ENCODE peak calls at places on chromosomes 7 and 10, in nine cellular contexts. B, S, M, V, Y, E, K, Q and R are unnamed samples.

GRCh38 chr10:96470108-96470743 is 43.5 kb downstream of the TLL2 start:
- DNase-seq in M (peak), K (no peak), B (peak), V (peak), E (no peak), Y (no peak), S (no peak), Q (peak), R (peak)

GRCh38 chr10:95360122-95360715 is 69.4 kb upstream of the PDLIM1 start:
- DNase-seq in Y (no peak), S (no peak), E (no peak), B (no peak), Q (no peak), K (no peak), V (no peak), M (no peak), R (no peak)

GRCh38 chr10:18094793-18095192 is 45.4 kb upstream of the CACNB2 start:
- DNase-seq in S (no peak), E (no peak), Q (no peak), V (no peak), B (no peak), Y (no peak), M (no peak), K (no peak), R (no peak)

GRCh38 chr10:71214641-71215160 is 2.3 kb downstream of the UNC5B start:
- DNase-seq in V (no peak), S (no peak), Y (no peak), M (no peak), K (no peak), E (no peak), B (no peak), Q (no peak), R (no peak)

GRCh38 chr7:141976524-141977245 is 3.1 kb upstream of the TAS2R38 start:
- DNase-seq in K (no peak), Q (no peak), V (no peak), S (no peak), M (no peak), E (no peak), B (no peak), Y (no peak), R (no peak)

GRCh38 chr10:14244801-14245211 is 85.9 kb downstream of the FRMD4A start:
- DNase-seq in Y (no peak), Q (peak), B (no peak), V (no peak), E (peak), S (peak), M (no peak), K (no peak), R (no peak)

GRCh38 chr10:33249659-33250058 is 84.8 kb downstream of the NRP1 start:
- DNase-seq in S (no peak), M (peak), B (no peak), K (no peak), Y (no peak), E (no peak), Q (no peak), V (no peak), R (no peak)

GRCh38 chr10:86170255-86171153 is 196.1 kb downstream of the GRID1 start:
- DNase-seq in Q (no peak), K (no peak), V (no peak), Y (no peak), S (no peak), E (no peak), B (no peak), M (no peak), R (no peak)

GRCh38 chr7:70571986-70572385 is 560.0 kb upstream of the GALNT17 start:
- DNase-seq in M (peak), Y (no peak), V (peak), E (no peak), B (no peak), Q (no peak), K (no peak), S (peak), R (no peak)

GRCh38 chr7:157553256-157553655 is 216.5 kb downstream of the DNAJB6 start:
- DNase-seq in V (no peak), M (no peak), S (no peak), Q (no peak), E (no peak), K (no peak), B (no peak), Y (no peak), R (no peak)

GRCh38 chr10:86370006-86370585 is 3.5 kb upstream of the GRID1 start:
- DNase-seq in E (no peak), M (no peak), Q (no peak), K (no peak), V (no peak), B (no peak), S (no peak), Y (no peak), R (no peak)

GRCh38 chr10:89853796-89854195 is 152.4 kb downstream of the KIF20B start:
- DNase-seq in V (no peak), Y (no peak), K (no peak), E (no peak), S (no peak), M (no peak), Q (no peak), B (no peak), R (peak)

GRCh38 chr7:138169441-138169851 is 93.2 kb downstream of the AKR1D1 start:
- DNase-seq in S (no peak), B (no peak), Q (no peak), M (no peak), Y (no peak), E (no peak), K (no peak), V (no peak), R (no peak)

GRCh38 chr7:156160811-156161210 is 348.5 kb upstream of the SHH start:
- DNase-seq in M (no peak), Q (no peak), E (no peak), Y (peak), B (no peak), K (no peak), S (peak), V (no peak), R (no peak)